ENCODE peak calls at places on chromosome 9, in seven cellular contexts. One of them, this sample, is unnamed.
A peak's percentile ranks its signal among the peaks of the same experiment; 100 is the strongest.

GRCh38 chr9:114076237-114077161 is 1.6 kb downstream of the AMBP start:
- DNase-seq in NCI-H446 treated with DMSO at 0.1 percent for 48 hours: no peak
- DNase-seq in MM.1S: no peak
- DNase-seq in stimulated activated CD4-positive, alpha-beta T cell treated with anti-CD3 and anti-CD28 coated beads, Interleukin-1b, Interleukin-23, amount 100 ng/mL, for 4 hours: no peak
- DNase-seq in tibial artery: no peak
- DNase-seq in EL: no peak
- DNase-seq in RWPE1: no peak
- DNase-seq in this sample: peak; percentile 43

GRCh38 chr9:113542016-113542415 is 78.5 kb downstream of the RGS3 start:
- DNase-seq in EL: no peak
- DNase-seq in NCI-H446 treated with DMSO at 0.1 percent for 48 hours: no peak
- DNase-seq in MM.1S: no peak
- DNase-seq in stimulated activated CD4-positive, alpha-beta T cell treated with anti-CD3 and anti-CD28 coated beads, Interleukin-1b, Interleukin-23, amount 100 ng/mL, for 4 hours: no peak
- DNase-seq in tibial artery: no peak
- DNase-seq in RWPE1: no peak
- DNase-seq in this sample: no peak

GRCh38 chr9:132240860-132241482 is 79.1 kb downstream of the NTNG2 start:
- DNase-seq in EL: peak; percentile 92
- DNase-seq in MM.1S: peak; percentile 97
- DNase-seq in tibial artery: peak; percentile 98
- DNase-seq in RWPE1: peak; percentile 99
- DNase-seq in NCI-H446 treated with DMSO at 0.1 percent for 48 hours: peak; percentile 43
- DNase-seq in stimulated activated CD4-positive, alpha-beta T cell treated with anti-CD3 and anti-CD28 coated beads, Interleukin-1b, Interleukin-23, amount 100 ng/mL, for 4 hours: peak; percentile 99
- DNase-seq in this sample: peak; percentile 99

GRCh38 chr9:127780126-127780885 is 1.8 kb upstream of the SH2D3C start:
- DNase-seq in NCI-H446 treated with DMSO at 0.1 percent for 48 hours: no peak
- DNase-seq in EL: no peak
- DNase-seq in stimulated activated CD4-positive, alpha-beta T cell treated with anti-CD3 and anti-CD28 coated beads, Interleukin-1b, Interleukin-23, amount 100 ng/mL, for 4 hours: no peak
- DNase-seq in MM.1S: no peak
- DNase-seq in tibial artery: no peak
- DNase-seq in RWPE1: no peak
- DNase-seq in this sample: no peak

GRCh38 chr9:133676450-133676849 is 40.3 kb downstream of the DBH start:
- DNase-seq in NCI-H446 treated with DMSO at 0.1 percent for 48 hours: no peak
- DNase-seq in MM.1S: no peak
- DNase-seq in EL: peak; percentile 11
- DNase-seq in tibial artery: no peak
- DNase-seq in stimulated activated CD4-positive, alpha-beta T cell treated with anti-CD3 and anti-CD28 coated beads, Interleukin-1b, Interleukin-23, amount 100 ng/mL, for 4 hours: no peak
- DNase-seq in RWPE1: no peak
- DNase-seq in this sample: no peak

GRCh38 chr9:98943682-98944129 is at the start of gene COL15A1:
- DNase-seq in EL: peak; percentile 23
- DNase-seq in stimulated activated CD4-positive, alpha-beta T cell treated with anti-CD3 and anti-CD28 coated beads, Interleukin-1b, Interleukin-23, amount 100 ng/mL, for 4 hours: no peak
- DNase-seq in tibial artery: no peak
- DNase-seq in MM.1S: no peak
- DNase-seq in NCI-H446 treated with DMSO at 0.1 percent for 48 hours: no peak
- DNase-seq in RWPE1: no peak
- DNase-seq in this sample: peak; percentile 54

GRCh38 chr9:80175286-80175906 is 603.6 kb downstream of the TLE4 start:
- DNase-seq in stimulated activated CD4-positive, alpha-beta T cell treated with anti-CD3 and anti-CD28 coated beads, Interleukin-1b, Interleukin-23, amount 100 ng/mL, for 4 hours: no peak
- DNase-seq in NCI-H446 treated with DMSO at 0.1 percent for 48 hours: no peak
- DNase-seq in RWPE1: peak; percentile 31
- DNase-seq in EL: peak; percentile 46
- DNase-seq in tibial artery: no peak
- DNase-seq in MM.1S: peak; percentile 51
- DNase-seq in this sample: no peak

GRCh38 chr9:133255371-133255940 is 19.5 kb downstream of the ABO start:
- DNase-seq in RWPE1: no peak
- DNase-seq in NCI-H446 treated with DMSO at 0.1 percent for 48 hours: no peak
- DNase-seq in EL: no peak
- DNase-seq in stimulated activated CD4-positive, alpha-beta T cell treated with anti-CD3 and anti-CD28 coated beads, Interleukin-1b, Interleukin-23, amount 100 ng/mL, for 4 hours: no peak
- DNase-seq in tibial artery: no peak
- DNase-seq in MM.1S: no peak
- DNase-seq in this sample: peak; percentile 74

GRCh38 chr9:125992557-125992956 is 245.4 kb downstream of the PBX3 start:
- DNase-seq in MM.1S: no peak
- DNase-seq in EL: no peak
- DNase-seq in RWPE1: no peak
- DNase-seq in stimulated activated CD4-positive, alpha-beta T cell treated with anti-CD3 and anti-CD28 coated beads, Interleukin-1b, Interleukin-23, amount 100 ng/mL, for 4 hours: no peak
- DNase-seq in NCI-H446 treated with DMSO at 0.1 percent for 48 hours: no peak
- DNase-seq in tibial artery: no peak
- DNase-seq in this sample: peak; percentile 31

GRCh38 chr9:133754187-133754586 is 16.0 kb upstream of the SARDH start:
- DNase-seq in NCI-H446 treated with DMSO at 0.1 percent for 48 hours: no peak
- DNase-seq in tibial artery: no peak
- DNase-seq in stimulated activated CD4-positive, alpha-beta T cell treated with anti-CD3 and anti-CD28 coated beads, Interleukin-1b, Interleukin-23, amount 100 ng/mL, for 4 hours: no peak
- DNase-seq in MM.1S: no peak
- DNase-seq in EL: no peak
- DNase-seq in RWPE1: no peak
- DNase-seq in this sample: peak; percentile 61

GRCh38 chr9:89448381-89448780 is 49.5 kb downstream of the SEMA4D start:
- DNase-seq in tibial artery: no peak
- DNase-seq in EL: no peak
- DNase-seq in MM.1S: no peak
- DNase-seq in stimulated activated CD4-positive, alpha-beta T cell treated with anti-CD3 and anti-CD28 coated beads, Interleukin-1b, Interleukin-23, amount 100 ng/mL, for 4 hours: no peak
- DNase-seq in RWPE1: no peak
- DNase-seq in NCI-H446 treated with DMSO at 0.1 percent for 48 hours: no peak
- DNase-seq in this sample: peak; percentile 58

GRCh38 chr9:37408933-37409710 is 13.4 kb upstream of the GRHPR start:
- DNase-seq in NCI-H446 treated with DMSO at 0.1 percent for 48 hours: no peak
- DNase-seq in tibial artery: no peak
- DNase-seq in EL: no peak
- DNase-seq in stimulated activated CD4-positive, alpha-beta T cell treated with anti-CD3 and anti-CD28 coated beads, Interleukin-1b, Interleukin-23, amount 100 ng/mL, for 4 hours: peak; percentile 36
- DNase-seq in RWPE1: no peak
- DNase-seq in MM.1S: peak; percentile 99
- DNase-seq in this sample: no peak